ENCODE peak calls at places on chromosome X, in four cellular contexts. One of them, this sample, is unnamed.

GRCh38 chrX:22025751-22026150 is 6.4 kb upstream of the PHEX start:
- DNase-seq in breast epithelium: no peak
- DNase-seq in uterus: no peak
- DNase-seq in colonic mucosa: no peak
- DNase-seq in this sample: no peak

GRCh38 chrX:47184486-47184885 is 9.1 kb upstream of the UBA1 start:
- DNase-seq in breast epithelium: no peak
- DNase-seq in uterus: no peak
- DNase-seq in colonic mucosa: no peak
- DNase-seq in this sample: no peak

GRCh38 chrX:13473666-13474516 is 95.5 kb upstream of the EGFL6 start:
- DNase-seq in breast epithelium: no peak
- DNase-seq in uterus: no peak
- DNase-seq in colonic mucosa: no peak
- DNase-seq in this sample: no peak

GRCh38 chrX:122943918-122944317 is 240.2 kb upstream of the GRIA3 start:
- DNase-seq in breast epithelium: no peak
- DNase-seq in uterus: no peak
- DNase-seq in colonic mucosa: no peak
- DNase-seq in this sample: no peak

GRCh38 chrX:15242899-15243555 is 26.9 kb downstream of the ASB9 start:
- DNase-seq in breast epithelium: no peak
- DNase-seq in uterus: no peak
- DNase-seq in colonic mucosa: peak
- DNase-seq in this sample: no peak

GRCh38 chrX:119496521-119496829 is 28.2 kb downstream of the SLC25A5 start:
- DNase-seq in breast epithelium: no peak
- DNase-seq in uterus: no peak
- DNase-seq in colonic mucosa: no peak
- DNase-seq in this sample: no peak

GRCh38 chrX:41276661-41277506 is 57.1 kb upstream of the DDX3X start:
- DNase-seq in breast epithelium: no peak
- DNase-seq in uterus: no peak
- DNase-seq in colonic mucosa: no peak
- DNase-seq in this sample: no peak

GRCh38 chrX:30308263-30309138 is 689 bp downstream of the NR0B1 start:
- DNase-seq in breast epithelium: no peak
- DNase-seq in uterus: no peak
- DNase-seq in colonic mucosa: no peak
- DNase-seq in this sample: no peak

GRCh38 chrX:152904151-152905080 is 6.5 kb downstream of the ZNF185 start:
- DNase-seq in breast epithelium: no peak
- DNase-seq in uterus: peak
- DNase-seq in colonic mucosa: peak
- DNase-seq in this sample: no peak

GRCh38 chrX:116490091-116490490 is 27.3 kb upstream of the CT83 start:
- DNase-seq in breast epithelium: no peak
- DNase-seq in uterus: no peak
- DNase-seq in colonic mucosa: no peak
- DNase-seq in this sample: no peak

GRCh38 chrX:53133400-53133799 is 39.5 kb downstream of the KANTR start:
- DNase-seq in breast epithelium: no peak
- DNase-seq in uterus: no peak
- DNase-seq in colonic mucosa: no peak
- DNase-seq in this sample: no peak

GRCh38 chrX:35380808-35381700 is 417.1 kb upstream of the MAGEB16 start:
- DNase-seq in breast epithelium: no peak
- DNase-seq in uterus: no peak
- DNase-seq in colonic mucosa: no peak
- DNase-seq in this sample: no peak

GRCh38 chrX:108177321-108177990 is 85.9 kb downstream of the ATG4A start:
- DNase-seq in breast epithelium: no peak
- DNase-seq in uterus: no peak
- DNase-seq in colonic mucosa: no peak
- DNase-seq in this sample: no peak

GRCh38 chrX:71859637-71860036 is 51.0 kb upstream of the NHSL2 start:
- DNase-seq in breast epithelium: no peak
- DNase-seq in uterus: no peak
- DNase-seq in colonic mucosa: no peak
- DNase-seq in this sample: no peak

GRCh38 chrX:44344687-44345086 is 1.2 kb upstream of the EFHC2 start:
- DNase-seq in breast epithelium: no peak
- DNase-seq in uterus: no peak
- DNase-seq in colonic mucosa: no peak
- DNase-seq in this sample: no peak

GRCh38 chrX:41952102-41952501 is 28.7 kb upstream of the CASK start:
- DNase-seq in breast epithelium: no peak
- DNase-seq in uterus: no peak
- DNase-seq in colonic mucosa: no peak
- DNase-seq in this sample: no peak

GRCh38 chrX:30593435-30594200 is 16.1 kb upstream of the TASL start:
- DNase-seq in breast epithelium: no peak
- DNase-seq in uterus: no peak
- DNase-seq in colonic mucosa: no peak
- DNase-seq in this sample: no peak

GRCh38 chrX:150504399-150505186 is 63.8 kb upstream of the MTM1 start:
- DNase-seq in breast epithelium: no peak
- DNase-seq in uterus: no peak
- DNase-seq in colonic mucosa: no peak
- DNase-seq in this sample: no peak

GRCh38 chrX:8103655-8104054 is 67.4 kb downstream of the VCX2 start:
- DNase-seq in breast epithelium: no peak
- DNase-seq in uterus: no peak
- DNase-seq in colonic mucosa: no peak
- DNase-seq in this sample: no peak

GRCh38 chrX:13688384-13688771 is 550 bp upstream of the RAB9A start:
- DNase-seq in breast epithelium: no peak
- DNase-seq in uterus: no peak
- DNase-seq in colonic mucosa: no peak
- DNase-seq in this sample: no peak

GRCh38 chrX:130174051-130174704 is 2.4 kb downstream of the RAB33A start:
- DNase-seq in breast epithelium: no peak
- DNase-seq in uterus: peak
- DNase-seq in colonic mucosa: no peak
- DNase-seq in this sample: no peak

GRCh38 chrX:9928083-9928482 is 39.1 kb upstream of the CLDN34 start:
- DNase-seq in breast epithelium: no peak
- DNase-seq in uterus: no peak
- DNase-seq in colonic mucosa: no peak
- DNase-seq in this sample: no peak

GRCh38 chrX:153909024-153909979 is 4.8 kb downstream of the AVPR2 start:
- DNase-seq in breast epithelium: no peak
- DNase-seq in uterus: no peak
- DNase-seq in colonic mucosa: no peak
- DNase-seq in this sample: peak

GRCh38 chrX:12948495-12948894 is 26.4 kb upstream of the TMSB4X start:
- DNase-seq in breast epithelium: no peak
- DNase-seq in uterus: no peak
- DNase-seq in colonic mucosa: no peak
- DNase-seq in this sample: no peak

GRCh38 chrX:26586570-26586969 is 370.6 kb downstream of the MAGEB5 start:
- DNase-seq in breast epithelium: no peak
- DNase-seq in uterus: no peak
- DNase-seq in colonic mucosa: no peak
- DNase-seq in this sample: no peak

GRCh38 chrX:66680451-66680850 is 41.6 kb upstream of the EDA2R start:
- DNase-seq in breast epithelium: no peak
- DNase-seq in uterus: no peak
- DNase-seq in colonic mucosa: no peak
- DNase-seq in this sample: no peak

GRCh38 chrX:97683256-97683655 is 799.5 kb downstream of the RPA4 start:
- DNase-seq in breast epithelium: no peak
- DNase-seq in uterus: no peak
- DNase-seq in colonic mucosa: no peak
- DNase-seq in this sample: no peak

GRCh38 chrX:31591355-31591754 is 519.5 kb upstream of the FTHL17 start:
- DNase-seq in breast epithelium: no peak
- DNase-seq in uterus: no peak
- DNase-seq in colonic mucosa: no peak
- DNase-seq in this sample: no peak

GRCh38 chrX:68175569-68175968 is 257.7 kb downstream of the OPHN1 start:
- DNase-seq in breast epithelium: no peak
- DNase-seq in uterus: no peak
- DNase-seq in colonic mucosa: no peak
- DNase-seq in this sample: no peak

GRCh38 chrX:9662148-9662547 is 103.5 kb downstream of the GPR143 start:
- DNase-seq in breast epithelium: no peak
- DNase-seq in uterus: no peak
- DNase-seq in colonic mucosa: no peak
- DNase-seq in this sample: no peak

GRCh38 chrX:6244666-6245065 is 16.0 kb upstream of the NLGN4X start:
- DNase-seq in breast epithelium: no peak
- DNase-seq in uterus: no peak
- DNase-seq in colonic mucosa: no peak
- DNase-seq in this sample: no peak

GRCh38 chrX:138745215-138745614 is 33.7 kb upstream of the FGF13 start:
- DNase-seq in breast epithelium: no peak
- DNase-seq in uterus: peak
- DNase-seq in colonic mucosa: peak
- DNase-seq in this sample: no peak

GRCh38 chrX:19709812-19710518 is 177.4 kb downstream of the SH3KBP1 start:
- DNase-seq in breast epithelium: no peak
- DNase-seq in uterus: no peak
- DNase-seq in colonic mucosa: no peak
- DNase-seq in this sample: no peak

GRCh38 chrX:68508799-68509198 is 9.9 kb downstream of the YIPF6 start:
- DNase-seq in breast epithelium: no peak
- DNase-seq in uterus: no peak
- DNase-seq in colonic mucosa: no peak
- DNase-seq in this sample: no peak

GRCh38 chrX:55754861-55755294 is 37.3 kb downstream of the RRAGB start:
- DNase-seq in breast epithelium: no peak
- DNase-seq in uterus: no peak
- DNase-seq in colonic mucosa: no peak
- DNase-seq in this sample: no peak

GRCh38 chrX:11423362-11423818 is 130.2 kb downstream of the AMELX start:
- DNase-seq in breast epithelium: no peak
- DNase-seq in uterus: no peak
- DNase-seq in colonic mucosa: peak
- DNase-seq in this sample: no peak

GRCh38 chrX:66142351-66142750 is 21.7 kb upstream of the HEPH start:
- DNase-seq in breast epithelium: no peak
- DNase-seq in uterus: no peak
- DNase-seq in colonic mucosa: no peak
- DNase-seq in this sample: no peak

GRCh38 chrX:44705817-44706551 is 137.8 kb upstream of the DUSP21 start:
- DNase-seq in breast epithelium: no peak
- DNase-seq in uterus: no peak
- DNase-seq in colonic mucosa: no peak
- DNase-seq in this sample: no peak